ENCODE peak calls at places on chromosomes 13 and 19, in six cellular contexts. P is H9, G is mesenchymal stem cell, V is trophoblast cell, C is H1, W is neuronal stem cell. E is an unnamed sample.

GRCh38 chr13:78589206-78589605 is 14.1 kb downstream of the POU4F1 start:
- DNase-seq in W (peak), P (peak), V (no peak), G (no peak), C (no peak), E (peak)

GRCh38 chr13:74891610-74892009 is 590.4 kb downstream of the TBC1D4 start:
- DNase-seq in V (no peak), G (peak), W (no peak), P (no peak), C (no peak), E (peak)

GRCh38 chr13:59771272-59771671 is 392.5 kb downstream of the DIAPH3 start:
- DNase-seq in G (peak), W (no peak), P (no peak), V (no peak), C (no peak), E (peak)

GRCh38 chr19:12974301-12975220 is 5.2 kb downstream of the DAND5 start:
- DNase-seq in P (no peak), V (no peak), G (no peak), W (no peak), C (no peak), E (no peak)

GRCh38 chr13:37715606-37716015 is 117.0 kb upstream of the POSTN start:
- DNase-seq in C (no peak), G (peak), W (no peak), P (no peak), V (no peak), E (peak)

GRCh38 chr13:93305886-93306285 is 79.3 kb downstream of the GPC6 start:
- DNase-seq in C (no peak), G (no peak), P (no peak), W (no peak), V (no peak), E (peak)

GRCh38 chr19:1672038-1672768 is 19.8 kb upstream of the TCF3 start:
- DNase-seq in G (peak), P (peak), W (no peak), C (no peak), V (no peak), E (peak)

GRCh38 chr13:31629085-31629785 is 110.1 kb upstream of the RXFP2 start:
- DNase-seq in P (no peak), V (no peak), G (no peak), W (no peak), C (no peak), E (peak)

GRCh38 chr13:101115762-101116161 is 300.5 kb downstream of the NALCN start:
- DNase-seq in W (no peak), C (no peak), V (no peak), G (peak), P (peak), E (no peak)

GRCh38 chr13:107881362-107881761 is 334.0 kb downstream of the LIG4 start:
- DNase-seq in W (no peak), G (no peak), C (no peak), V (no peak), P (no peak), E (peak)

GRCh38 chr13:24161010-24161775 is 673 bp downstream of the SPATA13 start:
- DNase-seq in C (no peak), W (no peak), G (no peak), P (peak), V (no peak), E (no peak)

GRCh38 chr13:54980651-54981050 is 1952.0 kb downstream of the OLFM4 start:
- DNase-seq in W (no peak), C (no peak), P (no peak), V (no peak), G (peak), E (no peak)

GRCh38 chr19:2603320-2603719 is 99.2 kb downstream of the GNG7 start:
- DNase-seq in W (no peak), P (peak), V (no peak), C (no peak), G (no peak), E (no peak)

GRCh38 chr19:33713194-33713593 is 83.5 kb upstream of the KCTD15 start:
- DNase-seq in P (no peak), V (no peak), W (no peak), C (no peak), G (no peak), E (no peak)
- H4K91ac ChIP-seq in P (no peak), V (no peak), W (no peak), C (no peak), G (no peak), E (no peak)

DNA sequence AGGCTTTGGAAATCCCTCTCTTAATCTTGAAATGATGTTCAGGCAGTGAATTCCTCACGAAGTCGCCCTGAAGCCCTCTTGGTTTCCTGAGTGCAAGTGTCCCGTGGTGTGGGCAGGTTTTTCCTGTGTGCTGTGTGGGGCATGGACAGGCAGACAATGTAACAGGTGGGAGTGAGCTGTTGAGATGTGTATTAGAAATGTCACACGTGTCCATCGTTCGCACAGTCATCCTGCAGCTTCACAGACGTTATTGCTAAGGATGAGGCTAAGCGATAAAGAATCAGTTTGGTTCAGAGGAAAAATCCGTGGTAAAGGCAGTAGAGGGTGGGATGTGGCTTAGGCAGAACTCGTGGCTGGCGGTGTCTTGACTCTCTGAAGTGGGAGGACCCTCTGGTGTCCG is 51.7 kb downstream of the SMARCA4 start:
- DNase-seq in C (no peak), V (no peak), P (no peak), G (no peak), W (no peak), E (no peak)
- H4K91ac ChIP-seq in C (no peak), V (no peak), P (no peak), G (no peak), W (no peak), E (no peak)

GRCh38 chr13:79898996-79899395 is 418.0 kb downstream of the NDFIP2 start:
- DNase-seq in P (no peak), W (no peak), V (no peak), C (no peak), G (no peak), E (peak)

GRCh38 chr13:79901336-79901735 is 420.4 kb downstream of the NDFIP2 start:
- DNase-seq in V (no peak), G (peak), P (no peak), C (no peak), W (no peak), E (peak)

GRCh38 chr13:79895416-79895815 is 414.5 kb downstream of the NDFIP2 start:
- DNase-seq in W (no peak), G (no peak), C (no peak), V (no peak), P (no peak), E (no peak)

GRCh38 chr13:79900356-79900755 is 419.4 kb downstream of the NDFIP2 start:
- DNase-seq in P (no peak), C (no peak), G (no peak), W (no peak), V (no peak), E (no peak)

DNA sequence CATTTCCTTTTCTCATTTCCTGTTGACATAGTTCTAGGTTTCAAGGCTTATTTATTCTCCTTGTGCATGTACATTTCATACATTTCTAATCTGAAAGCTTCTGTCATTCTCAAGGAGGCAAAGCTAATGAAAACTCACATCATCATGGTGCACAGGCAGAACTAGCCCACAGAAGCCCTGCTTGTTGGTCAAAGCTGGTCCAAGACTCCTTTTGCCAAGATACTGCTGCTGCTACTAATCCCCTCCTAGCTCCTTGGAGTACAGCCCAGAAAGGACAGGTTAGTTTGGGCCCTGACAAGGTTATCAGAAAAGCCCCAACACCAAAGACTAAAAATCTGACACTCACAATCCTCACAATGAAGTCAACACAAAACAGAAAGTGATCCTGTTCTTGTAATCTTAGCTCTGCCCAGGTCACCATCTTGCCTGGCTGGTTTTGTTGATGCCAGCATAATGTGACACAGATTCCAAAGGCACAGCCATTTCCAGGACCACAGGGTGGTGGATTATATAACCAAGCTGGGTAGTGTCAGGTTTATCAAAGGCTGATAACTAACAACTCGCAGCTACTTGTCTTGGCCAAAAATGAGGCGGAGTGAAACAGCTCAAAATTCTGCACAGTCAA is 417.4 kb downstream of the NDFIP2 start:
- DNase-seq in V (no peak), C (no peak), P (no peak), G (no peak), W (no peak), E (no peak)
- H4K91ac ChIP-seq in V (no peak), C (no peak), P (no peak), G (no peak), W (no peak), E (no peak)

DNA sequence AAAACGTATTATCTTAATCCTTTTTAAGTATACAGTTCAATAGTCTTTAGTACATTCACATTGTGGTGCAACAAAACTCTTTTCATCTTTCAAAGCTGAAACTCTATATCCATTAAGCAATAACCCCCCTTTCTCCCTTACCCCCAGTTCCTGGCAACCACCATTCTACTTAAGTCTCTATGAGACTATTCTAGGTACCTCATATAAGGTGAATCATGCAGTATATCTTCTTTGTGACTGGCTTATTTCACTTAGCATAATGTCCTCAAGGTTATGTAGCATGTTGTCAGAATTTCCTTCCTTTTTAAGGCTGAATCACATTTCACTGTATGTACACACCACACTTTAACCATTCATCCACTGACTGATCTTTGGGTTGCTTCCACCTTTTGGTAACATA is 11.3 kb upstream of the WBP4 start:
- DNase-seq in C (no peak), P (no peak), V (no peak), W (no peak), G (no peak), E (no peak)
- H4K91ac ChIP-seq in C (no peak), P (no peak), V (no peak), W (no peak), G (no peak), E (no peak)

GRCh38 chr13:76826527-76826926 is 59.7 kb downstream of the KCTD12 start:
- DNase-seq in V (no peak), W (no peak), P (no peak), C (no peak), G (no peak), E (no peak)

GRCh38 chr13:76828316-76828741 is 57.9 kb downstream of the KCTD12 start:
- DNase-seq in P (no peak), C (no peak), W (no peak), V (no peak), G (no peak), E (peak)

GRCh38 chr13:76830805-76831204 is 55.4 kb downstream of the KCTD12 start:
- DNase-seq in W (no peak), C (no peak), G (no peak), V (no peak), P (no peak), E (no peak)

GRCh38 chr13:76832258-76832988 is 53.8 kb downstream of the KCTD12 start:
- DNase-seq in C (no peak), V (no peak), P (no peak), W (no peak), G (no peak), E (no peak)

GRCh38 chr13:76829572-76830327 is 56.5 kb downstream of the KCTD12 start:
- DNase-seq in P (no peak), C (no peak), G (no peak), W (no peak), V (no peak), E (no peak)
- H4K91ac ChIP-seq in P (no peak), C (no peak), G (no peak), W (no peak), V (peak), E (no peak)

DNA sequence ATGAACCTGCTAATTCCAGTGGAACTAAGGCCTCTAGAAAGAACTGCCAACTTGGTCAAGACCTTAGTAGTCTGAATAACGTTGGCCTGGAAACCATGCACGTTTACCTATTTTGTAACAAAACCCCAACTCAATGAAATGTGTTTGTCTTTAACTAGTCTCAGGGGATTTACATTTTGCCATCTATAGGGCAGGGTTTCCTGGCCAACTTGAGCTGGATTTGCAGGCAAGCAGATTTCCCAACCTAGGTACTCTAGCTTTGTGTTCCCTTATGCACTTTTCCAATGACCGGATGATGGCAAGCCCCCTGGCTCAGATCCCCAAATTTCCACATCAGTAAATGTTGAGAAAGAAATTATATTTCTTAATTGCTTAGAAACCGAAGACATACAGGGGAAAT is 114.5 kb downstream of the IRS2 start:
- DNase-seq in P (no peak), V (no peak), C (no peak), W (no peak), G (peak), E (no peak)
- H4K91ac ChIP-seq in P (no peak), V (no peak), C (no peak), W (no peak), G (no peak), E (no peak)

GRCh38 chr13:33000365-33000764 is 15.9 kb upstream of the KL start:
- DNase-seq in G (no peak), V (no peak), P (no peak), C (no peak), W (no peak), E (no peak)

GRCh38 chr13:33006646-33007045 is 9.6 kb upstream of the KL start:
- DNase-seq in P (no peak), G (no peak), V (no peak), C (no peak), W (peak), E (no peak)

GRCh38 chr13:33004454-33004853 is 11.8 kb upstream of the KL start:
- DNase-seq in V (no peak), W (no peak), G (peak), C (no peak), P (no peak), E (no peak)

GRCh38 chr13:33007237-33007636 is 9.0 kb upstream of the KL start:
- DNase-seq in G (no peak), P (no peak), W (no peak), V (no peak), C (no peak), E (no peak)

GRCh38 chr13:33003458-33004019 is 12.7 kb upstream of the KL start:
- DNase-seq in C (no peak), V (no peak), G (no peak), W (no peak), P (no peak), E (no peak)
- H4K91ac ChIP-seq in C (no peak), V (no peak), G (no peak), W (no peak), P (no peak), E (no peak)

GRCh38 chr13:110445183-110445582 is 116.3 kb downstream of the RAB20 start:
- DNase-seq in W (no peak), P (no peak), G (peak), V (no peak), C (no peak), E (peak)
- H4K91ac ChIP-seq in W (no peak), P (no peak), G (no peak), V (no peak), C (no peak), E (no peak)